ENCODE peak calls at places on chromosomes 12 and 14, in six cellular contexts. One of them, this sample, is unnamed.

GRCh38 chr12:22709292-22709691 is 84.3 kb downstream of the ETNK1 start:
- DNase-seq in H1: no peak
- DNase-seq in GM12878: peak
- DNase-seq in HepG2: peak
- DNase-seq in GM23338: peak
- DNase-seq in K562: peak
- DNase-seq in this sample: no peak

GRCh38 chr12:82904219-82904795 is 217.6 kb downstream of the TMTC2 start:
- DNase-seq in HepG2: no peak
- DNase-seq in H1: no peak
- DNase-seq in GM12878: no peak
- DNase-seq in K562: no peak
- DNase-seq in GM23338: no peak
- DNase-seq in this sample: no peak

GRCh38 chr14:78202178-78202577 is 32.0 kb downstream of the NRXN3 start:
- DNase-seq in H1: no peak
- DNase-seq in K562: no peak
- DNase-seq in GM23338: no peak
- DNase-seq in HepG2: no peak
- DNase-seq in GM12878: no peak
- DNase-seq in this sample: no peak

GRCh38 chr12:13425766-13426165 is 229.2 kb downstream of the EMP1 start:
- DNase-seq in HepG2: no peak
- DNase-seq in K562: no peak
- DNase-seq in H1: no peak
- DNase-seq in GM23338: no peak
- DNase-seq in GM12878: no peak
- DNase-seq in this sample: no peak

GRCh38 chr12:31629756-31630732 is 29.4 kb upstream of the ETFBKMT start:
- DNase-seq in H1: no peak
- DNase-seq in HepG2: no peak
- DNase-seq in GM23338: peak
- DNase-seq in K562: peak
- DNase-seq in GM12878: no peak
- DNase-seq in this sample: no peak

GRCh38 chr12:82019533-82019932 is 260.4 kb upstream of the PPFIA2 start:
- DNase-seq in H1: no peak
- DNase-seq in HepG2: no peak
- DNase-seq in GM12878: no peak
- DNase-seq in K562: no peak
- DNase-seq in GM23338: peak
- DNase-seq in this sample: no peak

GRCh38 chr12:16691624-16692023 is 85.7 kb upstream of the LMO3 start:
- DNase-seq in H1: no peak
- DNase-seq in GM23338: peak
- DNase-seq in K562: no peak
- DNase-seq in HepG2: no peak
- DNase-seq in GM12878: no peak
- DNase-seq in this sample: no peak

GRCh38 chr14:96037891-96038557 is 1.1 kb upstream of the C14orf132 start:
- DNase-seq in GM12878: no peak
- DNase-seq in HepG2: no peak
- DNase-seq in K562: no peak
- DNase-seq in GM23338: peak
- DNase-seq in H1: no peak
- DNase-seq in this sample: no peak

GRCh38 chr12:100473716-100474150 is at the start of gene NR1H4:
- DNase-seq in GM23338: no peak
- DNase-seq in GM12878: no peak
- DNase-seq in HepG2: peak
- DNase-seq in H1: no peak
- DNase-seq in K562: no peak
- DNase-seq in this sample: no peak
- TF ChIP-seq CREB1 in GM23338: no peak
- TF ChIP-seq CREB1 in GM12878: no peak
- TF ChIP-seq CREB1 in HepG2: no peak
- TF ChIP-seq CREB1 in H1: no peak
- TF ChIP-seq CREB1 in K562: no peak
- TF ChIP-seq CREB1 in this sample: no peak

DNA sequence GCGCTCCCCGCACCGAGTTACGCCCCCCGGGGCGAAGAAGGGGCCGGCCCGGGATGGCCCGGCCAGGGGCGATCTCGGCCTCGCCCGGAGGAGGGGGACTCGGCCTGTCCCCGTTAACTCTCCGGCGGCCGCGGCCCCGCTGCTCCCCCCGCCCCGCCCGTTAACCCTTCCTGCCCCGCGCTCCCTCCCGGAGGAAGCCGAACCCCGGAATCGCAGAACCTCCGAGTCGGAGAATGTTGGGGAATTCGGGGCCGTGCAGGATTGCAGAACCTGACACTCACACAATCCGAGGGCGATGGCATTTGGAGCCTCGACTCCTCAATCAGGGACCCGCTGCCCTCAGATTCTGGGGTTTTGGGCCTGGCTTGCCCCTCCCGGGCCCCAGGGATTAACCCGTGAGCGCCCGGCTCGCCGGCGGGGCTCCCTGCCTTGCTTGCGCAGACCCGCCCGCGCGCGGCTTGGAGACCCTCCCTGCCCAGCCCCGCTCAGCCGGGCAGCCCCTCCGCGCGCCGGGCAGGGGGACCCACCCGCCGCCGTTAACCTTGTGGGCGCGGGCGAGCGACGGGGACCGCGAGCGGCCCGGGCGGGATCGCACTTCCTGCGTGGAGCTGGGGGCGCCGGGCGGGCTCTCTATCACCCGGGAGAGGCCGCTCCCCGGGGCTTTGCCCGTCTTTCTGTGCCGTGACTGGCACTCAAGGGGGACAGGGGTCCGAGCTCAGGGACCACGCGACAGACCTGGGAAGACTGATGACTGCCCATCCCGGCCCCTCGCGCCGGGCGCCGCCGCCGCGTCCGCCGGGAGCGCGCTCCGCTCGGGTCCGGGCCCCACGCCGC is 18.8 kb downstream of the BEGAIN start:
- DNase-seq in H1: peak
- DNase-seq in GM12878: no peak
- DNase-seq in K562: no peak
- DNase-seq in GM23338: peak
- DNase-seq in HepG2: no peak
- DNase-seq in this sample: peak
- TF ChIP-seq CREB1 in H1: no peak
- TF ChIP-seq CREB1 in GM12878: no peak
- TF ChIP-seq CREB1 in K562: no peak
- TF ChIP-seq CREB1 in GM23338: no peak
- TF ChIP-seq CREB1 in HepG2: no peak
- TF ChIP-seq CREB1 in this sample: no peak

DNA sequence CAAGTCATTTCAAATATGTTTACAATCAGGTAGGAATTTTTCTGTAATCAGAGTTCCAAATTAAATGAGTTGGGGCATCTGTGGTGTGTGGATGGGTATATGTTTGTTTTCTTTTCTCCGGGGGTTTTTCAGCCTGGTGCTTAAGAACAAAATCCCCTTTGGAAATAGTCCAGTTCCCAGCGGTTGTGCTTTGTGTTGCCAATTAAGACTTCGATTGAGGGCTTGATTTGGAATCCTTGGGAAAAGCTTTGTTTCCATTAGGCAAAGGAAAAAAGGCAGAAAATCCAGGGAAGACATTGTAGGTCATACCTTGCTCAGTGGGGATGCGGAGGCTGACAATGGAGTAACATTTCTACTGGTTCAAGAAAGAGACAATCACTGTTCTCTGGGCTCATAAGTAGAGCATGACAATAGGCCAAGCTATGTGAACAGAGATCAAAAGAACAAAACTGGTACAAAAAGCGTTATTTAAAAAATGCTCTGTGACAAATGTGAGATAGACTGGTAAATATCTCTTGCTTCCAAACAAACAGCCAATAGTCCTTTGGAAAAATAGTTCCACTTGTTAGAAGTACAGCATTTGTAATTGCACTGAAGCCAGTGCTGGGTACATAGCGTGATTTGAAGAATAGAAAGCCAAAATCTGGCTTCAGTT is 79.7 kb downstream of the EML1 start:
- DNase-seq in GM23338: peak
- DNase-seq in K562: no peak
- DNase-seq in HepG2: no peak
- DNase-seq in H1: peak
- DNase-seq in GM12878: no peak
- DNase-seq in this sample: peak
- TF ChIP-seq CREB1 in GM23338: peak
- TF ChIP-seq CREB1 in K562: no peak
- TF ChIP-seq CREB1 in HepG2: no peak
- TF ChIP-seq CREB1 in H1: no peak
- TF ChIP-seq CREB1 in GM12878: no peak
- TF ChIP-seq CREB1 in this sample: no peak

DNA sequence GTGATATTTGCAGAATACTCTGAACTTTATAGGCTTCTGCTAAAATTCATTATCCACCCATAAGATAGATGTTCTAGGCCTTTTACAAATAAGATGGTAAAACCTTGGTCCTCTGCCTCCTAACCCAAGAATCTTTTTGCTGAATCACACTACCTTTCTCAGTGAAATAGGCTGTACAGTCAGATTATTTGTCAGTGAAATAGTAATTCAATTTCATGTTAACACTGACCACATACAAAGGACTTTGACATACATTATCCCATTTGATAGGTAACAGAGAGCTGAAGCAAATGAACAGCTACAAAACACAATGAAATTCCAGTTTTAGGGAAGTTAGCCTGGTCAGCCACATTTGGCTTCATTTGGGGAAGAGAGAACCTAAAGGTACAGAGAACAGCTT is 141.1 kb downstream of the PCNX1 start:
- DNase-seq in GM23338: no peak
- DNase-seq in H1: no peak
- DNase-seq in K562: no peak
- DNase-seq in HepG2: no peak
- DNase-seq in GM12878: no peak
- DNase-seq in this sample: no peak
- TF ChIP-seq CREB1 in GM23338: no peak
- TF ChIP-seq CREB1 in H1: no peak
- TF ChIP-seq CREB1 in K562: no peak
- TF ChIP-seq CREB1 in HepG2: no peak
- TF ChIP-seq CREB1 in GM12878: no peak
- TF ChIP-seq CREB1 in this sample: no peak

DNA sequence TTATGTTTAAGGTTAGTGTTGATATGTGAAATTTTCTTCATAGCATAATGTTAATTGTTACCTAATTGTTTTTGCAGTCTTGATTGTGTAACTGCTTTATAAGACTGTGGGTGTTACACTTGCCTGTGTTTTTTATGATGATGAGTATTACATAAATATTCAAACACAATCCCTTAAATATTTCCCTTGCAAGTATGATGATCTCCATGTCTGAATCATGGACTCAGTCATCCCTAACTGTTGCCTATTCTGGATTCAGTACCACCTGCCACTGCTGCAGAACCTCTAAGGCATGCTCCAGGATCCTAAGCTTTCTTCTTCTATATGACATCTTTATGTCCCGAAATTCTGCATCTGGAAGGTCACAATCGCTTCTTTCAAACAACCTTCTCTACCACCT is 246.3 kb upstream of the CLEC14A start:
- DNase-seq in HepG2: no peak
- DNase-seq in K562: no peak
- DNase-seq in GM12878: no peak
- DNase-seq in GM23338: no peak
- DNase-seq in H1: no peak
- DNase-seq in this sample: no peak
- TF ChIP-seq CREB1 in HepG2: no peak
- TF ChIP-seq CREB1 in K562: no peak
- TF ChIP-seq CREB1 in GM12878: no peak
- TF ChIP-seq CREB1 in GM23338: no peak
- TF ChIP-seq CREB1 in H1: no peak
- TF ChIP-seq CREB1 in this sample: no peak

DNA sequence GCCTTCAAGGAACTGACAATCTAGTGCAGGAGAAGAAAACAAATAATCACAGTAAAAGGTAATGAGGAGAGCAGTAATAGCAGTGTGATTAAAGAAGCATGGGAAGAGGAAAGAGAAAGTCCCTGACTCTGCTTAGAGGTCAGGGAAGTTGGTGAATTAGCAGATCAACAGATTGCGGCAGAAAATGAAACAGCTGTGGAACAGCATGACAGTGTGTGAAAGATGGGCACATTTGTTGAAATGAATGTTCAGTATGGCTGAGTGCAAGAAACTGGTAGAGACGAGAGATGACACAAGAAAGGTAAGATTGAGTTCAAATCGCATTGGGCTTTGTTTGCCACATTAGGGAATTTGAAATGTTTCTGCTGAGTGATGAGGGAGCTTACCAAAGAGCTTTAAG is 63.7 kb upstream of the RASSF8 start:
- DNase-seq in GM12878: no peak
- DNase-seq in K562: no peak
- DNase-seq in H1: no peak
- DNase-seq in GM23338: no peak
- DNase-seq in HepG2: no peak
- DNase-seq in this sample: no peak
- TF ChIP-seq CREB1 in GM12878: no peak
- TF ChIP-seq CREB1 in K562: no peak
- TF ChIP-seq CREB1 in H1: no peak
- TF ChIP-seq CREB1 in GM23338: no peak
- TF ChIP-seq CREB1 in HepG2: no peak
- TF ChIP-seq CREB1 in this sample: no peak

DNA sequence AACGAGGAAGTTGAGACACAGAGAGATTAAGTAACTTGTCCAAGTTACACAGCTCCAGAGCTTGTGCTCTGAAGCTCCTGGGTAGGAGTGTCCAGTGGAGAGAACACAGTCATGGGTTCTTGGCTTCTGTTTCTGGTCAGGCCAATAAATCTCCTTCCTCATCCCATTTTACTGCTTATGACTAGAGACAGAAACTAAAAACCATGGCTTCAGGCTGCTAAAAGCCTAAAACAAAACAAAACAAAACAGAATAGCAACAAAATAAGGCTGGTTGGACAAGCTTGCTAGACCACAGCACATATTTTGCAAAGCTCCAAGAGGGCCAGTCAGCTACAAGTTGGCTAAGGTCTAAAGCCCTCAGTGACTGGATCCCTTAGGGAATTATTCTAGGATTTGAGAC is 49.9 kb downstream of the PTGER2 start:
- DNase-seq in GM23338: no peak
- DNase-seq in GM12878: no peak
- DNase-seq in K562: no peak
- DNase-seq in H1: no peak
- DNase-seq in HepG2: no peak
- DNase-seq in this sample: no peak
- TF ChIP-seq CREB1 in GM23338: no peak
- TF ChIP-seq CREB1 in GM12878: no peak
- TF ChIP-seq CREB1 in K562: no peak
- TF ChIP-seq CREB1 in H1: no peak
- TF ChIP-seq CREB1 in HepG2: no peak
- TF ChIP-seq CREB1 in this sample: no peak

GRCh38 chr12:68768431-68768934 is 22.5 kb downstream of the SLC35E3 start:
- DNase-seq in GM23338: no peak
- DNase-seq in K562: no peak
- DNase-seq in HepG2: no peak
- DNase-seq in H1: no peak
- DNase-seq in GM12878: no peak
- DNase-seq in this sample: no peak
- TF ChIP-seq CREB1 in GM23338: no peak
- TF ChIP-seq CREB1 in K562: no peak
- TF ChIP-seq CREB1 in HepG2: no peak
- TF ChIP-seq CREB1 in H1: no peak
- TF ChIP-seq CREB1 in GM12878: no peak
- TF ChIP-seq CREB1 in this sample: no peak

DNA sequence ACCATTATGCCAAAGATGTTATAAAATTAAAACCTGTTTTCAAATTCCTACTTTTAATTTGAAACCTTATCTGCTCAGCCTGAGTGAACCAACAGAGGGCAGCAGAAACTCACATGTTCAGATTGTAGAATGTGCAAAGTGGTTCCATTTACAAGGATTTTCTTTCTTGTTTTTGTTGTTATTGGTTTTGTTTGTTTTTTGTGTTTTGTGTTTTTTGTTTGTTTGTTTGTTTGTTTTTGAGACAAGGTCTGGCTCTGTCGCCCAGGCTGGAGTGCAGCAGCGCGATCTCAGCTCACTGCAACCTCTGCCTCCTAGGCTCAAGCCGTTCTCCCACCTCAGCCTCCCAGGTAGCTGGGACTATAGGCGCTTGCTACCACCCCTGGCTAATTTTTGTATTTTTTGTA is 22.8 kb upstream of the GARIN2 start:
- DNase-seq in K562: peak
- DNase-seq in GM12878: no peak
- DNase-seq in H1: no peak
- DNase-seq in HepG2: no peak
- DNase-seq in GM23338: peak
- DNase-seq in this sample: peak
- TF ChIP-seq CREB1 in K562: no peak
- TF ChIP-seq CREB1 in GM12878: no peak
- TF ChIP-seq CREB1 in H1: no peak
- TF ChIP-seq CREB1 in HepG2: no peak
- TF ChIP-seq CREB1 in GM23338: no peak
- TF ChIP-seq CREB1 in this sample: no peak

This sample was measured in WTC11.